ENCODE peak calls at places on chromosome 9, in eight cellular contexts. X is neural crest cell, G is AG10803, T is IMR-90, E is kidney, M is left lung, F is upper lobe of right lung, U is endodermal cell. I is an unnamed sample.

GRCh38 chr9:34633166-34633565 is 4.3 kb upstream of the ARID3C start:
- DNase-seq in X (no peak), G (no peak), T (no peak), E (no peak), M (no peak), F (no peak), U (no peak), I (no peak)

GRCh38 chr9:121807918-121808278 is 156.5 kb downstream of the DAB2IP start:
- DNase-seq in X (no peak), G (no peak), T (no peak), E (no peak), M (no peak), F (no peak), U (peak), I (no peak)

GRCh38 chr9:136339173-136339957 is 12.0 kb downstream of the GPSM1 start:
- DNase-seq in X (peak), G (peak), T (peak), E (no peak), M (peak), F (peak), U (peak), I (no peak)

GRCh38 chr9:90855208-90856000 is 53.8 kb downstream of the SYK start:
- DNase-seq in X (no peak), G (no peak), T (no peak), E (no peak), M (no peak), F (peak), U (no peak), I (no peak)

GRCh38 chr9:35001803-35002502 is 12.4 kb downstream of the DNAJB5 start:
- DNase-seq in X (no peak), G (no peak), T (peak), E (no peak), M (no peak), F (no peak), U (no peak), I (no peak)

GRCh38 chr9:684950-685340 is 156.6 kb upstream of the DMRT1 start:
- DNase-seq in X (no peak), G (peak), T (peak), E (no peak), M (no peak), F (no peak), U (no peak), I (peak)

GRCh38 chr9:1366300-1366699 is 316.1 kb downstream of the DMRT2 start:
- DNase-seq in X (no peak), G (no peak), T (no peak), E (no peak), M (no peak), F (no peak), U (no peak), I (no peak)

GRCh38 chr9:19376931-19377330 is 3.1 kb downstream of the RPS6 start:
- DNase-seq in X (no peak), G (no peak), T (no peak), E (no peak), M (no peak), F (no peak), U (no peak), I (no peak)

GRCh38 chr9:114431770-114432169 is 44.0 kb upstream of the AKNA start:
- DNase-seq in X (no peak), G (no peak), T (no peak), E (no peak), M (no peak), F (no peak), U (no peak), I (no peak)

GRCh38 chr9:27054841-27055240 is 49.4 kb upstream of the LRRC19 start:
- DNase-seq in X (no peak), G (no peak), T (no peak), E (no peak), M (no peak), F (no peak), U (no peak), I (no peak)

GRCh38 chr9:135662758-135663450 is at the start of gene LCN9:
- DNase-seq in X (no peak), G (no peak), T (no peak), E (peak), M (no peak), F (no peak), U (no peak), I (peak)

GRCh38 chr9:79757906-79758669 is 186.3 kb downstream of the TLE4 start:
- DNase-seq in X (no peak), G (no peak), T (peak), E (no peak), M (no peak), F (no peak), U (no peak), I (no peak)

GRCh38 chr9:11973511-11973910 is 719.7 kb upstream of the TYRP1 start:
- DNase-seq in X (no peak), G (no peak), T (no peak), E (no peak), M (no peak), F (no peak), U (no peak), I (no peak)

GRCh38 chr9:133342570-133342969 is 5.4 kb downstream of the MED22 start:
- DNase-seq in X (no peak), G (no peak), T (no peak), E (peak), M (peak), F (no peak), U (peak), I (no peak)
- TF ChIP-seq CTCF in X (peak), G (peak), T (peak), E (no peak), M (no peak), F (peak), U (no peak), I (peak)

DNA sequence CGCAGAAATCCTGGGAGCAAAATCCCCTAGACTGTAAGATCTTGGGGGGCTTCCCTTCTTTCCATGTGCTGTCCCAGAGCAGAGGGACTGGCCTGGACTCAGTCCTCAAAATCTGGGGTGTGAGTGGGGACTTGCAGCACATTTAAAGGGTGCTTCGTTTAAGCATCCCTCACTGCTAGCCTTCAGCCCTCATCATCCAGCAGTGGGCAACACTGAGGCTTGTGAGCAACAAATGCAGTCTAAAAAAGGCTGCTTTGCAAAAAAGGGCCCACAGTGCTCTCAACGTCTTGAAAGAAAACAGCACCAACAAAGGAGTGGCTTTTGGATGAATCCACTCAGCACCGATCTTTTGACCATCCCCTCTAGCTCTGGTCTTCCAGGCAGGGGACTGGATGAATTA is 128.3 kb upstream of the TBC1D2 start:
- DNase-seq in X (no peak), G (peak), T (peak), E (no peak), M (no peak), F (no peak), U (peak), I (peak)
- TF ChIP-seq CTCF in X (no peak), G (peak), T (peak), E (no peak), M (no peak), F (no peak), U (peak), I (peak)

DNA sequence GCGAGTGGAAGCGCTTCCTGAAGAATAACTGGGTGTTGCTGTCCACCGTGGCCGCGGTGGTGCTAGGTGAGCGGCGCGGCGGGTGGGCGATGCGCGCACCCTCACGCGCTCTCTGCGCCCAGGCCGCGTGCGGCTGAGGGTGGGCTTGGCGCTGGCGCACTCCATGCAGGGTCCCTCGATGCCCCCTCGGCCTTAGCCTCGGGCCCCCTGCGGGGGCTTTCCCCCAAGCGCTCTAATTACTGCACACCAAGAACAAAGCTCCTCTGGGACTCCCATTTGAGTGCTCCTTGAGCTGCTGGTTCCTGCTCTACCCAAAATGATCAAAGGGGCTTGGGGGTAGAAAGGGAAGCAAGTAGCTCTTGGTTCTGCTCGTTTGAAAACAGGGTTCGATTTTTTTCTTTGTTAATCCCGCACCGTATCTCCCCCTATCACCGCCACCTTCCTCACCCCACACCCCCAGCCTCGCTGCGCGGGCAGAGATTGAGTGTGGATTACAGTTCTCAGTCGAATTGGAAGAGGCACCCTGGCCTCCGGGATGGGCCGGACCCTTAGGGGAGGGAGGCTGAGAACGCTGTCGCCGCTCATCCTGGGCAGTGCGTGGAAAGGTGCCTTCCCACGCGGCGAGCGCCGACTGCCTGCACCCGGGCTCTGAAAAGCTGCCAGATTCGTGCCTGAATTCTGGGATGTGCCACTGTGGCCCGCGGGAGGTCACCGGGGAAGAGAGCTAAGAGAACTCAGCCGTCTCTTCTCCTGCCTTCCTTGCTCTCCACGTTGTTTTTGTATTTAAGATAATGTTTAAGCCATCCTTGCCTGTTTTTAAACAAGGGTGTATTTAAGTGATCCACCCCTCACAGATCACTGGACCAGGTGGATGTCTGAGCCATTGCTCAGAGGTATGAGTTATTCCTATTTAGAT is 695 bp downstream of the SLC1A1 start:
- DNase-seq in X (no peak), G (no peak), T (no peak), E (peak), M (no peak), F (peak), U (peak), I (no peak)
- TF ChIP-seq CTCF in X (no peak), G (no peak), T (no peak), E (no peak), M (no peak), F (no peak), U (no peak), I (no peak)

GRCh38 chr9:130662099-130662926 is 2.1 kb upstream of the PRDM12 start:
- DNase-seq in X (no peak), G (no peak), T (no peak), E (no peak), M (peak), F (no peak), U (peak), I (no peak)
- TF ChIP-seq CTCF in X (no peak), G (no peak), T (no peak), E (no peak), M (no peak), F (no peak), U (peak), I (no peak)

GRCh38 chr9:89323257-89323841 is 5.0 kb downstream of the SECISBP2 start:
- DNase-seq in X (no peak), G (peak), T (no peak), E (no peak), M (no peak), F (no peak), U (no peak), I (no peak)

GRCh38 chr9:89318123-89319014 is at the start of gene SECISBP2:
- DNase-seq in X (peak), G (peak), T (peak), E (peak), M (peak), F (peak), U (peak), I (peak)

GRCh38 chr9:89315482-89315881 is 2.8 kb upstream of the SECISBP2 start:
- DNase-seq in X (no peak), G (no peak), T (no peak), E (no peak), M (no peak), F (no peak), U (no peak), I (no peak)

GRCh38 chr9:89317282-89317681 is 1.0 kb upstream of the SECISBP2 start:
- DNase-seq in X (no peak), G (no peak), T (no peak), E (no peak), M (no peak), F (no peak), U (no peak), I (no peak)

GRCh38 chr9:89319015-89319905 is 960 bp downstream of the SECISBP2 start:
- DNase-seq in X (no peak), G (no peak), T (no peak), E (no peak), M (no peak), F (no peak), U (no peak), I (no peak)
- TF ChIP-seq CTCF in X (peak), G (no peak), T (no peak), E (no peak), M (no peak), F (no peak), U (peak), I (no peak)